ENCODE peak calls at places on chromosomes 1 and 21, in eight cellular contexts. O is activated effector memory CD4-positive, alpha-beta T cell treated with anti-CD3 and anti-CD28 coated beads, Interleukin-2, amount 50 U/mL, for 16 hours; E is T-cell; M is skeletal muscle cell; T is effector CD4-positive, alpha-beta T cell; S is stimulated activated CD8-positive, alpha-beta memory T cell treated with anti-CD3 and anti-CD28 coated beads, Interleukin-4, amount 100 ng/mL, for 1 hour; P is lung; G is ELF-1. J is an unnamed sample.

GRCh38 chr1:157723157-157723556 is 22.6 kb upstream of the FCRL3 start:
- DNase-seq in E (no peak), T (no peak), M (no peak), S (no peak), O (no peak), P (no peak), G (no peak), J (no peak)

GRCh38 chr1:77850082-77850481 is 38.3 kb upstream of the NEXN start:
- DNase-seq in E (no peak), P (no peak), T (no peak), S (no peak), O (no peak), M (no peak), G (no peak), J (no peak)

GRCh38 chr1:229430761-229431269 is 3.1 kb downstream of the ACTA1 start:
- DNase-seq in O (peak; percentile 75), P (no peak), G (peak; percentile 91), M (no peak), S (no peak), E (peak; percentile 38), T (peak; percentile 14), J (no peak)

GRCh38 chr1:172343246-172344099 is 77.0 kb upstream of the C1orf105 start:
- DNase-seq in T (no peak), E (no peak), M (peak; percentile 78), P (no peak), O (no peak), G (no peak), S (no peak), J (no peak)

GRCh38 chr1:29563092-29563491 is 326.8 kb downstream of the PTPRU start:
- DNase-seq in E (no peak), O (no peak), P (no peak), T (no peak), M (no peak), G (no peak), S (no peak), J (peak; percentile 7)

GRCh38 chr1:178126790-178127189 is 32.9 kb downstream of the RASAL2 start:
- DNase-seq in T (no peak), G (no peak), E (no peak), M (peak; percentile 83), P (peak; percentile 32), S (no peak), O (no peak), J (no peak)

GRCh38 chr1:32337855-32338636 is 2.0 kb upstream of the MARCKSL1 start:
- DNase-seq in E (no peak), S (no peak), G (no peak), M (no peak), P (no peak), O (no peak), T (no peak), J (no peak)

GRCh38 chr1:15353839-15354579 is 55.7 kb upstream of the EFHD2 start:
- DNase-seq in S (no peak), E (no peak), T (no peak), P (no peak), M (no peak), O (no peak), G (no peak), J (no peak)

GRCh38 chr1:70427976-70428375 is 16.9 kb downstream of the CTH start:
- DNase-seq in E (no peak), S (no peak), T (no peak), M (no peak), G (no peak), P (no peak), O (no peak), J (no peak)

GRCh38 chr1:75616436-75617433 is 5.8 kb upstream of the SLC44A5 start:
- DNase-seq in P (no peak), O (no peak), S (no peak), G (peak; percentile 62), E (no peak), T (no peak), M (peak; percentile 10), J (no peak)

GRCh38 chr1:172928412-172928811 is 122.3 kb downstream of the TNFSF18 start:
- DNase-seq in E (no peak), S (no peak), T (no peak), P (no peak), G (no peak), O (no peak), M (no peak), J (no peak)

GRCh38 chr21:41825881-41826280 is 53.3 kb downstream of the PRDM15 start:
- DNase-seq in P (no peak), G (no peak), T (no peak), E (no peak), M (no peak), O (no peak), S (no peak), J (no peak)

GRCh38 chr1:2554621-2555387 is 1.4 kb upstream of the TNFRSF14 start:
- DNase-seq in G (no peak), O (peak; percentile 76), T (peak; percentile 35), P (no peak), S (no peak), M (no peak), E (peak; percentile 69), J (no peak)

GRCh38 chr1:165928075-165928731 is 100.8 kb downstream of the UCK2 start:
- DNase-seq in O (peak; percentile 75), G (no peak), S (no peak), T (no peak), M (no peak), P (no peak), E (peak; percentile 35), J (peak; percentile 75)

GRCh38 chr21:42690586-42690985 is 37.2 kb downstream of the PDE9A start:
- DNase-seq in P (no peak), O (no peak), T (no peak), E (no peak), M (no peak), G (no peak), S (no peak), J (no peak)

GRCh38 chr1:156943756-156944155 is 23.3 kb downstream of the LRRC71 start:
- DNase-seq in S (no peak), M (no peak), O (peak; percentile 55), T (no peak), G (no peak), E (no peak), P (no peak), J (no peak)

GRCh38 chr1:78070210-78070609 is 24.4 kb downstream of the GIPC2 start:
- DNase-seq in S (no peak), T (no peak), P (no peak), E (no peak), O (no peak), G (no peak), M (no peak), J (no peak)

GRCh38 chr1:178644308-178645120 is 80.5 kb upstream of the RALGPS2 start:
- DNase-seq in T (no peak), S (no peak), E (no peak), G (no peak), O (no peak), M (no peak), P (no peak), J (peak; percentile 73)

GRCh38 chr21:28298251-28298672 is 694.4 kb downstream of the LTN1 start:
- DNase-seq in P (no peak), S (no peak), O (no peak), T (no peak), G (no peak), E (no peak), M (no peak), J (no peak)

GRCh38 chr1:160209656-160210046 is 4.5 kb downstream of the PEA15 start:
- DNase-seq in G (no peak), E (no peak), T (no peak), M (no peak), P (no peak), S (no peak), O (no peak), J (no peak)

GRCh38 chr1:181541947-181542346 is 58.6 kb downstream of the CACNA1E start:
- DNase-seq in O (no peak), P (no peak), E (no peak), T (no peak), G (no peak), S (no peak), M (no peak), J (no peak)

GRCh38 chr21:25563399-25564116 is 43.7 kb downstream of the MRPL39 start:
- DNase-seq in S (no peak), G (no peak), E (no peak), M (no peak), T (no peak), P (no peak), O (peak; percentile 80), J (no peak)

GRCh38 chr21:16169102-16169511 is 439.3 kb downstream of the USP25 start:
- DNase-seq in O (no peak), T (no peak), E (no peak), P (no peak), S (no peak), M (peak; percentile 21), G (no peak), J (no peak)

GRCh38 chr1:2356401-2356800 is 35.0 kb downstream of the MORN1 start:
- DNase-seq in S (no peak), E (no peak), M (no peak), P (no peak), T (no peak), G (no peak), O (no peak), J (no peak)

GRCh38 chr21:29077651-29078090 is 4.2 kb upstream of the CCT8 start:
- DNase-seq in T (no peak), M (no peak), G (no peak), O (peak; percentile 65), S (no peak), P (no peak), E (peak; percentile 24), J (no peak)

GRCh38 chr1:30366199-30366598 is 357.2 kb downstream of the MATN1 start:
- DNase-seq in T (no peak), E (no peak), M (no peak), O (no peak), G (no peak), S (no peak), P (no peak), J (no peak)

GRCh38 chr1:153946622-153947246 is at the start of gene DENND4B:
- DNase-seq in P (peak; percentile 80), M (no peak), T (peak; percentile 63), S (peak; percentile 55), O (peak; percentile 92), E (peak; percentile 73), G (peak; percentile 92), J (peak; percentile 47)

J was measured in NCI-H1694.